ENCODE peak calls at places on chromosomes 6 and 20, in eight cellular contexts. B is H1, F is GM12891, L is stomach, C is gastrocnemius medialis, K is body of pancreas, Z is heart left ventricle, T is ovary. H is an unnamed sample.

GRCh38 chr6:43741829-43742228 is 28.2 kb upstream of the VEGFA start:
- DNase-seq in B (no peak), F (no peak), L (no peak), C (no peak), K (no peak), Z (no peak), T (no peak), H (no peak)

GRCh38 chr20:58246346-58246745 is 17.9 kb upstream of the ANKRD60 start:
- DNase-seq in B (no peak), F (no peak), L (no peak), C (no peak), K (no peak), Z (no peak), T (no peak), H (no peak)

GRCh38 chr6:1039746-1040145 is 272.2 kb upstream of the FOXQ1 start:
- DNase-seq in B (no peak), F (no peak), L (no peak), C (no peak), K (no peak), Z (no peak), T (no peak), H (no peak)

GRCh38 chr20:3712279-3712873 is at the start of gene SIGLEC1:
- DNase-seq in B (no peak), F (no peak), L (peak), C (peak), K (no peak), Z (peak), T (no peak), H (no peak)

GRCh38 chr6:119479860-119480655 is 130.5 kb upstream of the MAN1A1 start:
- DNase-seq in B (no peak), F (no peak), L (no peak), C (no peak), K (no peak), Z (no peak), T (no peak), H (no peak)

GRCh38 chr6:108920751-108921150 is 72.5 kb downstream of the ARMC2 start:
- DNase-seq in B (peak), F (no peak), L (no peak), C (no peak), K (no peak), Z (no peak), T (no peak), H (no peak)

GRCh38 chr6:10413850-10414765 is 766 bp downstream of the TFAP2A start:
- DNase-seq in B (peak), F (no peak), L (no peak), C (no peak), K (no peak), Z (no peak), T (no peak), H (no peak)

GRCh38 chr20:49594143-49594928 is 26.4 kb upstream of the PTGIS start:
- DNase-seq in B (no peak), F (no peak), L (peak), C (peak), K (no peak), Z (peak), T (no peak), H (no peak)

GRCh38 chr6:124970243-124970642 is 8.0 kb downstream of the RNF217 start:
- DNase-seq in B (no peak), F (no peak), L (no peak), C (no peak), K (no peak), Z (no peak), T (no peak), H (no peak)

GRCh38 chr6:5214570-5215052 is 46.1 kb downstream of the LYRM4 start:
- DNase-seq in B (peak), F (no peak), L (no peak), C (no peak), K (peak), Z (peak), T (no peak), H (peak)

GRCh38 chr20:49713779-49714712 is at the start of gene B4GALT5:
- DNase-seq in B (peak), F (peak), L (peak), C (peak), K (peak), Z (peak), T (peak), H (peak)

GRCh38 chr6:35739645-35740517 is 3.0 kb downstream of the ARMC12 start:
- DNase-seq in B (peak), F (no peak), L (no peak), C (no peak), K (no peak), Z (no peak), T (no peak), H (no peak)

GRCh38 chr20:60062431-60063336 is 104.5 kb downstream of the CDH26 start:
- DNase-seq in B (no peak), F (no peak), L (no peak), C (no peak), K (no peak), Z (no peak), T (peak), H (no peak)

GRCh38 chr6:143405381-143406154 is 44.9 kb downstream of the ADAT2 start:
- DNase-seq in B (no peak), F (no peak), L (no peak), C (no peak), K (no peak), Z (no peak), T (no peak), H (no peak)

GRCh38 chr20:34713194-34713943 is 9.2 kb downstream of the TP53INP2 start:
- DNase-seq in B (no peak), F (no peak), L (no peak), C (no peak), K (no peak), Z (no peak), T (no peak), H (peak)

GRCh38 chr6:54697423-54697822 is 149.1 kb upstream of the FAM83B start:
- DNase-seq in B (no peak), F (no peak), L (no peak), C (no peak), K (no peak), Z (no peak), T (no peak), H (no peak)

GRCh38 chr6:124536792-124537191 is 425.4 kb upstream of the RNF217 start:
- DNase-seq in B (no peak), F (no peak), L (no peak), C (no peak), K (no peak), Z (no peak), T (no peak), H (no peak)

GRCh38 chr20:45085289-45085688 is 15.6 kb downstream of the KCNS1 start:
- DNase-seq in B (no peak), F (no peak), L (no peak), C (no peak), K (no peak), Z (no peak), T (no peak), H (no peak)

GRCh38 chr6:145669627-145670034 is 65.7 kb downstream of the EPM2A start:
- DNase-seq in B (no peak), F (no peak), L (no peak), C (no peak), K (no peak), Z (no peak), T (no peak), H (peak)

GRCh38 chr6:144098993-144099392 is 3.6 kb upstream of the SF3B5 start:
- DNase-seq in B (no peak), F (no peak), L (no peak), C (no peak), K (no peak), Z (no peak), T (no peak), H (no peak)

GRCh38 chr20:10653593-10654288 is 20.1 kb downstream of the JAG1 start:
- DNase-seq in B (no peak), F (no peak), L (no peak), C (no peak), K (no peak), Z (peak), T (no peak), H (no peak)

GRCh38 chr20:51640743-51641142 is 98.2 kb upstream of the NFATC2 start:
- DNase-seq in B (no peak), F (no peak), L (no peak), C (no peak), K (no peak), Z (no peak), T (no peak), H (no peak)

GRCh38 chr20:46984391-46984790 is 89.7 kb downstream of the EYA2 start:
- DNase-seq in B (no peak), F (no peak), L (peak), C (no peak), K (no peak), Z (no peak), T (no peak), H (no peak)

GRCh38 chr20:31774408-31774807 is 35.3 kb downstream of the TPX2 start:
- DNase-seq in B (no peak), F (no peak), L (no peak), C (no peak), K (no peak), Z (no peak), T (no peak), H (no peak)

GRCh38 chr6:133682506-133683290 is 206.2 kb upstream of the TCF21 start:
- DNase-seq in B (no peak), F (no peak), L (no peak), C (no peak), K (no peak), Z (no peak), T (no peak), H (no peak)

GRCh38 chr6:44047179-44047546 is 80.1 kb downstream of the MRPL14 start:
- DNase-seq in B (no peak), F (no peak), L (no peak), C (no peak), K (no peak), Z (peak), T (no peak), H (no peak)

GRCh38 chr20:10565922-10566897 is 107.6 kb downstream of the JAG1 start:
- DNase-seq in B (no peak), F (no peak), L (no peak), C (no peak), K (no peak), Z (no peak), T (no peak), H (no peak)

GRCh38 chr20:53760025-53760441 is 166.4 kb upstream of the ZNF217 start:
- DNase-seq in B (no peak), F (no peak), L (no peak), C (no peak), K (no peak), Z (no peak), T (no peak), H (no peak)

GRCh38 chr20:48846516-48847492 is 19.0 kb upstream of the PREX1 start:
- DNase-seq in B (peak), F (peak), L (no peak), C (no peak), K (no peak), Z (no peak), T (no peak), H (no peak)

GRCh38 chr6:1278057-1278720 is 33.7 kb upstream of the FOXQ1 start:
- DNase-seq in B (no peak), F (no peak), L (no peak), C (no peak), K (no peak), Z (no peak), T (no peak), H (no peak)

GRCh38 chr20:44643596-44644383 is 7.7 kb downstream of the ADA start:
- DNase-seq in B (peak), F (no peak), L (peak), C (no peak), K (peak), Z (peak), T (peak), H (peak)

GRCh38 chr6:158999154-158999668 is 791 bp downstream of the RSPH3 start:
- DNase-seq in B (no peak), F (no peak), L (no peak), C (no peak), K (no peak), Z (no peak), T (no peak), H (peak)

GRCh38 chr6:76774750-76775396 is 688.4 kb downstream of the HTR1B start:
- DNase-seq in B (no peak), F (no peak), L (peak), C (no peak), K (peak), Z (peak), T (peak), H (no peak)
- TF ChIP-seq POLR2A in B (no peak), F (no peak), L (no peak), C (no peak), K (peak), Z (no peak), T (no peak), H (no peak)

GRCh38 chr6:137683886-137684285 is 183.2 kb upstream of the TNFAIP3 start:
- DNase-seq in B (no peak), F (no peak), L (no peak), C (no peak), K (no peak), Z (no peak), T (no peak), H (no peak)
- TF ChIP-seq POLR2A in B (no peak), F (no peak), L (no peak), C (no peak), K (no peak), Z (no peak), T (no peak), H (no peak)

DNA sequence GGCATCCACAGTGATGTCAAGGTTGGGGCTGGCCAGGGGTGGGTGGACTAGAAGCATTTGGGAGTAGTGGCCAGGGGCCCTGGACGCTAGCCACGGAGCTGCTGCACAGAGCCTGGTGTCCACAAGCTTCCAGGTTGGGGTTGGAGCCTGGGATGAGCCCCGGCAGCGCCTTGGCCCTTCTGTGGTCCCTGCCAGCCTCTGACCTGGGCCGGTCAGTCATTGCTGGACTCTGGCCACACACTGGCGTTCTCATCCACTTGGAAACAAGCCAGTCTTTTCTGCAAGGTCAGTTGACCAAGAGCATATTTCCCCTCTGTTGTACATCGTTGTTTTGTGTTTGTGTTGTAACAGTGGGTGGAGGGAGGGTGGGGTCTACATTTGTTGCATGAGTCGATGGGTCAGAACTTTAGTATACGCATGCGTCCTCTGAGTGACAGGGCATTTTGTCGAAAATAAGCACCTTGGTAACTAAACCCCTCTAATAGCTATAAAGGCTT is 8.4 kb downstream of the PSMA7 start:
- DNase-seq in B (no peak), F (no peak), L (peak), C (peak), K (no peak), Z (no peak), T (peak), H (no peak)
- TF ChIP-seq POLR2A in B (no peak), F (peak), L (no peak), C (no peak), K (no peak), Z (no peak), T (no peak), H (no peak)

GRCh38 chr6:167093922-167094432 is 28.9 kb upstream of the CCR6 start:
- DNase-seq in B (no peak), F (peak), L (no peak), C (no peak), K (no peak), Z (no peak), T (no peak), H (no peak)
- TF ChIP-seq POLR2A in B (no peak), F (peak), L (no peak), C (no peak), K (no peak), Z (no peak), T (no peak), H (no peak)

DNA sequence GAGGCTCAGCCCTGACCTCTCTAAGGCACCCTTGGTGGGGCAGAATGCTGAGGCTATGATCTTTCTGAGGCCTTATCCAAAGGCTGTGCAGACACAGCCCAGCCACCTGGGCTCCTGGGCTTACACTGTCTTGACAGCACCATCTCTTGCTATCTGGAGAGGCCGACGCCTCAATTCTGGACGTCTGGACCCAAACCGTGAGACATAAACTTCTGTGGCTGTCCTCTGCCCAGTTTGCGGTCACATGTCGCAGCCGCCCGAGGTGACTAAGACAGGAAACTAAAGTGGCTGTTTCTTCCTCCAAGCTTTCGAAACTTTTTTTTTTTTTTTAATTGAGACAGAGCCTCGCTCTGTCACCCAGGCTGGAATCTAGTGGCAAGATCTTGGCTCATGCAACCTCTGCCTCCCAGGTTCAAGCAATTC is 49.3 kb downstream of the PRR18 start:
- DNase-seq in B (no peak), F (no peak), L (no peak), C (no peak), K (no peak), Z (peak), T (no peak), H (peak)
- TF ChIP-seq POLR2A in B (no peak), F (no peak), L (no peak), C (peak), K (no peak), Z (no peak), T (no peak), H (no peak)

GRCh38 chr6:151388997-151389639 is 2.2 kb downstream of the ZBTB2 start:
- DNase-seq in B (no peak), F (no peak), L (no peak), C (no peak), K (no peak), Z (no peak), T (no peak), H (no peak)

GRCh38 chr6:151391021-151391470 is 313 bp downstream of the ZBTB2 start:
- DNase-seq in B (no peak), F (peak), L (peak), C (peak), K (peak), Z (peak), T (peak), H (peak)

GRCh38 chr6:151391471-151392428 is at the start of gene ZBTB2:
- DNase-seq in B (peak), F (peak), L (peak), C (peak), K (peak), Z (peak), T (peak), H (peak)

GRCh38 chr6:151390276-151391020 is 911 bp downstream of the ZBTB2 start:
- DNase-seq in B (peak), F (peak), L (peak), C (peak), K (peak), Z (peak), T (peak), H (peak)

GRCh38 chr6:151389640-151390275 is 1.6 kb downstream of the ZBTB2 start:
- DNase-seq in B (no peak), F (no peak), L (peak), C (peak), K (peak), Z (peak), T (peak), H (peak)
- TF ChIP-seq POLR2A in B (peak), F (peak), L (no peak), C (peak), K (peak), Z (peak), T (no peak), H (peak)

GRCh38 chr6:148274809-148275208 is 67.8 kb upstream of the SASH1 start:
- DNase-seq in B (no peak), F (no peak), L (no peak), C (no peak), K (no peak), Z (no peak), T (no peak), H (no peak)
- TF ChIP-seq POLR2A in B (no peak), F (no peak), L (no peak), C (no peak), K (no peak), Z (no peak), T (no peak), H (no peak)

GRCh38 chr20:37344506-37345338 is 1.2 kb upstream of the SRC start:
- DNase-seq in B (no peak), F (no peak), L (peak), C (no peak), K (peak), Z (no peak), T (no peak), H (no peak)

GRCh38 chr20:37346232-37346525 is 239 bp downstream of the SRC start:
- DNase-seq in B (no peak), F (no peak), L (no peak), C (no peak), K (no peak), Z (no peak), T (peak), H (no peak)

GRCh38 chr20:37343994-37344355 is 2.0 kb upstream of the SRC start:
- DNase-seq in B (no peak), F (no peak), L (no peak), C (no peak), K (no peak), Z (no peak), T (no peak), H (no peak)

GRCh38 chr20:37346526-37347346 is 796 bp downstream of the SRC start:
- DNase-seq in B (no peak), F (no peak), L (no peak), C (no peak), K (no peak), Z (no peak), T (peak), H (no peak)

GRCh38 chr20:37345339-37346231 is at the start of gene SRC:
- DNase-seq in B (peak), F (peak), L (peak), C (peak), K (peak), Z (peak), T (peak), H (peak)
- TF ChIP-seq POLR2A in B (peak), F (no peak), L (no peak), C (peak), K (peak), Z (peak), T (peak), H (peak)

GRCh38 chr6:3755637-3756515 is 4.4 kb upstream of the PXDC1 start:
- DNase-seq in B (no peak), F (no peak), L (no peak), C (no peak), K (no peak), Z (no peak), T (no peak), H (no peak)

GRCh38 chr6:3751019-3751729 is at the start of gene PXDC1:
- DNase-seq in B (peak), F (no peak), L (no peak), C (no peak), K (no peak), Z (no peak), T (peak), H (no peak)

GRCh38 chr6:3751730-3752537 is 421 bp upstream of the PXDC1 start:
- DNase-seq in B (peak), F (peak), L (peak), C (peak), K (peak), Z (peak), T (peak), H (peak)

GRCh38 chr6:3752538-3753227 is 1.2 kb upstream of the PXDC1 start:
- DNase-seq in B (no peak), F (no peak), L (no peak), C (no peak), K (no peak), Z (no peak), T (no peak), H (no peak)

GRCh38 chr6:3753228-3753795 is 1.8 kb upstream of the PXDC1 start:
- DNase-seq in B (no peak), F (no peak), L (no peak), C (no peak), K (no peak), Z (no peak), T (no peak), H (no peak)
- TF ChIP-seq POLR2A in B (no peak), F (no peak), L (no peak), C (no peak), K (no peak), Z (no peak), T (no peak), H (no peak)

GRCh38 chr6:149566372-149567193 is at the start of gene GINM1:
- DNase-seq in B (peak), F (no peak), L (peak), C (no peak), K (peak), Z (peak), T (peak), H (peak)
- TF ChIP-seq POLR2A in B (peak), F (peak), L (no peak), C (peak), K (peak), Z (peak), T (peak), H (peak)

H was measured in H54.